ENCODE peak calls at places on chromosomes 6 and 20, in ten cellular contexts. One of them, this sample, is unnamed.
A peak's percentile ranks its signal among the peaks of the same experiment; 100 is the strongest.

GRCh38 chr20:610130-611046 is at the start of gene TCF15:
- DNase-seq in caudate nucleus: no peak
- DNase-seq in stimulated activated naive B cell treated with anti-CD40 and anti-IgM and Interleukin-4, amounts not matched to agents 10 μg/mL and 1 μg/mL and 100 μg/mL, for 72 hours: no peak
- DNase-seq in dermis microvascular lymphatic vessel endothelial cell: peak; percentile 30
- DNase-seq in NB4: no peak
- DNase-seq in body of pancreas: no peak
- DNase-seq in epithelial cell of prostate: no peak
- DNase-seq in effector memory CD4-positive, alpha-beta T cell: no peak
- DNase-seq in CD4-positive, alpha-beta memory T cell: no peak
- DNase-seq in breast epithelium: no peak
- DNase-seq in this sample: no peak

GRCh38 chr6:170294813-170295518 is 4.1 kb upstream of the DLL1 start:
- DNase-seq in caudate nucleus: no peak
- DNase-seq in stimulated activated naive B cell treated with anti-CD40 and anti-IgM and Interleukin-4, amounts not matched to agents 10 μg/mL and 1 μg/mL and 100 μg/mL, for 72 hours: no peak
- DNase-seq in dermis microvascular lymphatic vessel endothelial cell: no peak
- DNase-seq in NB4: no peak
- DNase-seq in body of pancreas: no peak
- DNase-seq in epithelial cell of prostate: no peak
- DNase-seq in effector memory CD4-positive, alpha-beta T cell: no peak
- DNase-seq in CD4-positive, alpha-beta memory T cell: no peak
- DNase-seq in breast epithelium: no peak
- DNase-seq in this sample: no peak

GRCh38 chr6:27591660-27592059 is 118.8 kb upstream of the ZNF184 start:
- DNase-seq in caudate nucleus: no peak
- DNase-seq in stimulated activated naive B cell treated with anti-CD40 and anti-IgM and Interleukin-4, amounts not matched to agents 10 μg/mL and 1 μg/mL and 100 μg/mL, for 72 hours: no peak
- DNase-seq in dermis microvascular lymphatic vessel endothelial cell: no peak
- DNase-seq in NB4: peak; percentile 71
- DNase-seq in body of pancreas: no peak
- DNase-seq in epithelial cell of prostate: no peak
- DNase-seq in effector memory CD4-positive, alpha-beta T cell: no peak
- DNase-seq in CD4-positive, alpha-beta memory T cell: no peak
- DNase-seq in breast epithelium: no peak
- DNase-seq in this sample: no peak

GRCh38 chr20:43849496-43850197 is 65.0 kb upstream of the TOX2 start:
- DNase-seq in caudate nucleus: no peak
- DNase-seq in stimulated activated naive B cell treated with anti-CD40 and anti-IgM and Interleukin-4, amounts not matched to agents 10 μg/mL and 1 μg/mL and 100 μg/mL, for 72 hours: no peak
- DNase-seq in dermis microvascular lymphatic vessel endothelial cell: no peak
- DNase-seq in NB4: no peak
- DNase-seq in body of pancreas: peak; percentile 10
- DNase-seq in epithelial cell of prostate: no peak
- DNase-seq in effector memory CD4-positive, alpha-beta T cell: no peak
- DNase-seq in CD4-positive, alpha-beta memory T cell: no peak
- DNase-seq in breast epithelium: no peak
- DNase-seq in this sample: no peak

GRCh38 chr6:54188832-54189231 is 77.6 kb downstream of the MLIP start:
- DNase-seq in caudate nucleus: no peak
- DNase-seq in stimulated activated naive B cell treated with anti-CD40 and anti-IgM and Interleukin-4, amounts not matched to agents 10 μg/mL and 1 μg/mL and 100 μg/mL, for 72 hours: no peak
- DNase-seq in dermis microvascular lymphatic vessel endothelial cell: no peak
- DNase-seq in NB4: peak; percentile 19
- DNase-seq in body of pancreas: no peak
- DNase-seq in epithelial cell of prostate: no peak
- DNase-seq in effector memory CD4-positive, alpha-beta T cell: no peak
- DNase-seq in CD4-positive, alpha-beta memory T cell: no peak
- DNase-seq in breast epithelium: no peak
- DNase-seq in this sample: no peak

GRCh38 chr20:62268228-62268900 is 30.0 kb downstream of the OSBPL2 start:
- DNase-seq in caudate nucleus: no peak
- DNase-seq in stimulated activated naive B cell treated with anti-CD40 and anti-IgM and Interleukin-4, amounts not matched to agents 10 μg/mL and 1 μg/mL and 100 μg/mL, for 72 hours: no peak
- DNase-seq in dermis microvascular lymphatic vessel endothelial cell: no peak
- DNase-seq in NB4: no peak
- DNase-seq in body of pancreas: no peak
- DNase-seq in epithelial cell of prostate: no peak
- DNase-seq in effector memory CD4-positive, alpha-beta T cell: no peak
- DNase-seq in CD4-positive, alpha-beta memory T cell: no peak
- DNase-seq in breast epithelium: no peak
- DNase-seq in this sample: no peak

GRCh38 chr6:107198631-107199416 is 83.5 kb upstream of the BEND3 start:
- DNase-seq in caudate nucleus: no peak
- DNase-seq in stimulated activated naive B cell treated with anti-CD40 and anti-IgM and Interleukin-4, amounts not matched to agents 10 μg/mL and 1 μg/mL and 100 μg/mL, for 72 hours: no peak
- DNase-seq in dermis microvascular lymphatic vessel endothelial cell: no peak
- DNase-seq in NB4: no peak
- DNase-seq in body of pancreas: no peak
- DNase-seq in epithelial cell of prostate: no peak
- DNase-seq in effector memory CD4-positive, alpha-beta T cell: no peak
- DNase-seq in CD4-positive, alpha-beta memory T cell: no peak
- DNase-seq in breast epithelium: no peak
- DNase-seq in this sample: no peak

GRCh38 chr20:10034717-10035571 is at the start of gene ANKEF1:
- DNase-seq in caudate nucleus: peak; percentile 55
- DNase-seq in stimulated activated naive B cell treated with anti-CD40 and anti-IgM and Interleukin-4, amounts not matched to agents 10 μg/mL and 1 μg/mL and 100 μg/mL, for 72 hours: peak; percentile 59
- DNase-seq in dermis microvascular lymphatic vessel endothelial cell: no peak
- DNase-seq in NB4: peak; percentile 53
- DNase-seq in body of pancreas: peak; percentile 94
- DNase-seq in epithelial cell of prostate: peak; percentile 10
- DNase-seq in effector memory CD4-positive, alpha-beta T cell: peak; percentile 72
- DNase-seq in CD4-positive, alpha-beta memory T cell: peak; percentile 88
- DNase-seq in breast epithelium: peak; percentile 42
- DNase-seq in this sample: no peak

GRCh38 chr6:118485601-118486550 is 62.2 kb upstream of the PLN start:
- DNase-seq in caudate nucleus: no peak
- DNase-seq in stimulated activated naive B cell treated with anti-CD40 and anti-IgM and Interleukin-4, amounts not matched to agents 10 μg/mL and 1 μg/mL and 100 μg/mL, for 72 hours: no peak
- DNase-seq in dermis microvascular lymphatic vessel endothelial cell: no peak
- DNase-seq in NB4: no peak
- DNase-seq in body of pancreas: no peak
- DNase-seq in epithelial cell of prostate: no peak
- DNase-seq in effector memory CD4-positive, alpha-beta T cell: no peak
- DNase-seq in CD4-positive, alpha-beta memory T cell: no peak
- DNase-seq in breast epithelium: no peak
- DNase-seq in this sample: no peak

This sample was measured in glomerular endothelial cell.